ENCODE peak calls at places on chromosomes 16 and 17, in seven cellular contexts. R, V, X, K, H, E and Q are unnamed samples.
A peak's percentile ranks its signal among the peaks of the same experiment; 100 is the strongest.

GRCh38 chr16:81266680-81267095 is 28.2 kb downstream of the BCO1 start:
- DNase-seq in X (no peak), E (no peak), K (no peak), R (no peak), V (no peak), H (no peak), Q (no peak)

GRCh38 chr16:76277099-76278030 is at the start of gene CNTNAP4:
- DNase-seq in H (peak; percentile 51), E (no peak), R (no peak), K (no peak), V (no peak), X (no peak), Q (no peak)

GRCh38 chr17:29619251-29619650 is 3.5 kb downstream of the CORO6 start:
- DNase-seq in R (no peak), X (no peak), K (no peak), V (no peak), H (peak; percentile 67), E (no peak), Q (no peak)

GRCh38 chr17:80720624-80721577 is 176.3 kb downstream of the RPTOR start:
- DNase-seq in V (no peak), X (no peak), K (no peak), H (no peak), R (no peak), E (no peak), Q (no peak)

GRCh38 chr17:57016764-57017116 is 38.8 kb downstream of the SCPEP1 start:
- DNase-seq in K (no peak), E (no peak), H (no peak), X (no peak), R (no peak), V (no peak), Q (no peak)

GRCh38 chr17:5553479-5553878 is 30.8 kb downstream of the NLRP1 start:
- DNase-seq in H (no peak), R (no peak), X (no peak), E (no peak), K (no peak), V (no peak), Q (no peak)

GRCh38 chr16:11301645-11302513 is 20.7 kb upstream of the PRM1 start:
- DNase-seq in H (no peak), E (no peak), R (no peak), K (no peak), X (no peak), V (no peak), Q (no peak)

GRCh38 chr17:68428498-68429172 is 28.7 kb downstream of the WIPI1 start:
- DNase-seq in H (no peak), R (no peak), V (no peak), K (no peak), E (no peak), X (no peak), Q (no peak)

GRCh38 chr17:2084129-2084765 is 29.3 kb downstream of the HIC1 start:
- DNase-seq in E (no peak), R (peak; percentile 63), H (peak; percentile 61), K (no peak), V (no peak), X (no peak), Q (no peak)

GRCh38 chr17:81579821-81580321 is 27.7 kb upstream of the FAAP100 start:
- DNase-seq in V (no peak), R (peak; percentile 65), K (no peak), H (no peak), X (no peak), E (no peak), Q (no peak)

GRCh38 chr17:17155568-17155967 is 50.6 kb downstream of the PLD6 start:
- DNase-seq in K (no peak), V (no peak), X (no peak), R (no peak), E (peak; percentile 9), H (no peak), Q (no peak)

GRCh38 chr16:26857371-26857770 is 209.4 kb upstream of the C16orf82 start:
- DNase-seq in E (no peak), K (no peak), H (no peak), R (no peak), X (no peak), V (no peak), Q (no peak)

GRCh38 chr16:47777191-47777590 is 316.1 kb downstream of the PHKB start:
- DNase-seq in V (no peak), X (no peak), K (no peak), H (no peak), R (no peak), E (no peak), Q (no peak)

GRCh38 chr17:82985973-82986372 is 93.4 kb upstream of the METRNL start:
- DNase-seq in X (no peak), E (no peak), K (no peak), H (peak; percentile 78), V (no peak), R (no peak), Q (peak; percentile 61)

GRCh38 chr16:83720981-83721380 is 86.8 kb upstream of the HSBP1 start:
- DNase-seq in R (no peak), E (no peak), K (no peak), H (no peak), V (no peak), X (no peak), Q (no peak)

GRCh38 chr16:74991593-74992403 is 6.9 kb upstream of the WDR59 start:
- DNase-seq in E (peak; percentile 100), V (no peak), R (peak; percentile 75), H (peak; percentile 32), X (no peak), K (no peak), Q (no peak)

GRCh38 chr17:70310251-70310672 is 140.9 kb downstream of the KCNJ2 start:
- DNase-seq in E (no peak), K (no peak), H (no peak), R (no peak), V (no peak), X (no peak), Q (no peak)

GRCh38 chr16:87375426-87376135 is 8.0 kb downstream of the FBXO31 start:
- DNase-seq in X (no peak), V (no peak), H (no peak), K (no peak), E (no peak), R (no peak), Q (no peak)

GRCh38 chr17:38663964-38664644 is 10.7 kb downstream of the EPOP start:
- DNase-seq in E (no peak), V (no peak), K (no peak), R (no peak), H (no peak), X (no peak), Q (no peak)

GRCh38 chr16:79805621-79806020 is 205.1 kb upstream of the MAF start:
- DNase-seq in V (no peak), R (no peak), X (no peak), E (no peak), H (no peak), K (no peak), Q (no peak)

GRCh38 chr17:39699818-39700147 is at the start of gene ERBB2:
- DNase-seq in K (no peak), X (no peak), R (no peak), E (peak; percentile 64), H (no peak), V (no peak), Q (no peak)

GRCh38 chr16:67936124-67936875 is at the start of gene PSMB10:
- DNase-seq in K (peak; percentile 49), H (peak; percentile 74), E (peak; percentile 51), X (no peak), V (no peak), R (peak; percentile 67), Q (no peak)

DNA sequence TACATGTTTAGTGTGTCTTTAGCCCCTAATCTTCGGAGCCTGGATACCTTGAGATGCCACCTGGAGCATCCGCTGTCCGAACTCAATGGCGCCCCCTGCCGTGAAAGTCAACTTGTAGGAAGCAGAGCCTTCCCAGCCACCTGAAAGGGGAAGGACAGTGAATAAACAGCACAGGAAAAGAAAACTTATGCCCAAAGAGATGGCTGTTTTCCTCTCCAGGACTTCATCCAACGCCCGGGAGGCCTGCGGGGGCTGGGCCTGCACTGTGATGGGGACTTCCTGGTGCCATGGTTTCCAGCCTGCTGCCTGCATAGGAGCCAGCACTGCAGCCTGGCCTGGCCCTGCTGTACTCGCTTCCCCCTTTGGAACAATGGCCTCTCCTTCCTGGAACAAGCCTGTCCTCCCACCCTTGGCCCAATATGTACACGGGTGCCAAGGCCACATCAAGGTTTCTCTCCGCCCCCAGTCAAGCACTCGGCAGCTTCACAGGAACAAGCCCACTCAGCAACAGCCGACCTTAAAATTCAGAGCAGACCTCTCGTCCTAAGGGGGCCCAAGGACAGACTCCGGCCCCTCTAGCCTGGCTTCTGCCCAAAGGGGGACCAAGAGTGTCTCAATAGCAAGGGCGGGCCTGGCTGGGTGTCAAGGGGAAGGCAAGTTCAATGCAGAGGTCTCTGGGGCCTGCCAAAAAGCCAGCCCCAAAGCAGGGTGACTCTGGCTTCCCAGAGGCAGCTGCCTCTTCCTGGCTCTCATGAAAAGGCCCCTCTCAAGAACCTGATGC is 4.5 kb upstream of the UNC13D start:
- DNase-seq in R (peak; percentile 86), K (no peak), X (peak; percentile 60), H (peak; percentile 73), E (peak; percentile 80), V (no peak), Q (peak; percentile 52)
- TF ChIP-seq TAF1 in R (no peak), K (no peak), X (no peak), H (no peak), E (no peak), V (no peak), Q (no peak)

GRCh38 chr17:44002141-44002848 is 2.1 kb upstream of the NAGS start:
- DNase-seq in V (no peak), E (peak; percentile 80), X (no peak), H (no peak), R (no peak), K (no peak), Q (no peak)
- TF ChIP-seq TAF1 in V (no peak), E (peak; percentile 31), X (no peak), H (no peak), R (no peak), K (no peak), Q (no peak)

DNA sequence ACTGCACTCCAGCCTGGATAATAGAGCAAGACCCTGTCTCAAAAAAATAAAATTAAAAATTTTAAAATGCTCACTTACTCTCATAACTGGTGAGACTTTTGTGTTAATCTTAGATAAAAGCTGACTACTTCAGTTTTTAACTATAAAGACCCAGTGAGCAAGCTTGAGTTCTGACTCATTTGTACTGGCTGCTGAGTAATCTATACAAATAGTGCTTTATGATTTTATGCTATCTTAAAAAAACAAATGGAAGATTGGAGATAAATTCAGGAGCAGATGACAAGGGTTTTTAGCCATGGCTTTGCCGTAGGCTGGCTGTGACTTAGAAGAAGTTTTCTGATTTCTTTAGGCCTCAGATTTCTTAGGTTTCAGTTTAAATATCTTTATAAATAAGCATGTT is 30.5 kb downstream of the SNTB2 start:
- DNase-seq in V (no peak), H (no peak), K (no peak), X (no peak), R (peak; percentile 24), E (peak; percentile 42), Q (no peak)
- TF ChIP-seq TAF1 in V (no peak), H (no peak), K (no peak), X (no peak), R (no peak), E (no peak), Q (no peak)

DNA sequence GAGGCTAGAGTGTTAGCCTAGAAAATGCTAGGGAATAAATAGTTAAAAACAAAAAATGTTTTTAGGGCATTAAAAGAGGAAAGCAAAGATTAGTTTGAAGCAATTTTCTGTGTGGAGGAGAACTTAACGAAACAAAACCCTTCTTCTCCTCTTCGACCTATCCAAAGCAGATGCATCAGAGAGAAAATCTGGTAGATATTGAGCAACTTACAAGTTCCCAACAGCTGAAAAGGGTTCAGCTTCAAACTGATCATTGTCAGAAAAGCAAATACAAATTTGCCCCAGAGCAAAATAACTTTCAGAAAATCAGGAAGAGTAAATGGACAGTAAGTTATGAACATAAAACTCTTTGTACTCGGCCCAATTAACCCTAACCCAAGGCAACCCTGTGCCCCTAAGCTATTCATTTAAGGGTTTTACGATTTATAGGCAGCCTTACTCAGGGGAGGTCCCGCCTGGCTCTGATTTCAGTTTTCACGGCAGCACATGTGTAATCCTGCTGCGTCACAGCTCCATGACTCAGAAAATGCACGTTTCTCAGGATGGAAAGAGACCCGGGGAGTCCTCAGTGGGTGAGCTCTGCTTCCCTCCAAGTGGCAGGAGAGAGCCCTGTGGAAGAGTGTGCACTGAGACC is 405.7 kb upstream of the SALL1 start:
- DNase-seq in K (no peak), X (no peak), V (no peak), R (no peak), H (no peak), E (no peak), Q (no peak)
- TF ChIP-seq TAF1 in K (no peak), X (no peak), V (no peak), R (no peak), H (no peak), E (no peak), Q (no peak)